ENCODE peak calls at places on chromosomes 4 and X, in five cellular contexts. V, N, U, X and I are unnamed samples.

GRCh38 chr4:159551268-159551667 is 448.4 kb downstream of the RAPGEF2 start:
- DNase-seq in V (no peak), N (no peak), U (no peak), X (no peak), I (no peak)

GRCh38 chrX:123975180-123975579 is 13.7 kb downstream of the STAG2 start:
- DNase-seq in N (no peak), V (no peak), U (no peak), X (no peak), I (no peak)

GRCh38 chrX:115503099-115503498 is 57.9 kb upstream of the PLS3 start:
- DNase-seq in X (no peak), N (no peak), V (no peak), U (peak; percentile 23), I (no peak)

GRCh38 chr4:105937759-105938158 is 42.5 kb downstream of the NPNT start:
- DNase-seq in V (no peak), U (no peak), X (no peak), N (no peak), I (no peak)

GRCh38 chr4:21915761-21916160 is 32.8 kb downstream of the KCNIP4 start:
- DNase-seq in U (no peak), X (no peak), V (no peak), N (no peak), I (no peak)

GRCh38 chr4:88522702-88523324 is 763 bp downstream of the PYURF start:
- DNase-seq in N (no peak), U (no peak), X (peak; percentile 39), V (peak; percentile 9), I (peak; percentile 45)

GRCh38 chr4:102345795-102346100 is 466 bp upstream of the SLC39A8 start:
- DNase-seq in X (no peak), U (no peak), N (no peak), V (no peak), I (peak; percentile 5)

GRCh38 chr4:41878170-41878941 is 56.9 kb upstream of the TMEM33 start:
- DNase-seq in N (peak; percentile 72), U (no peak), V (no peak), X (no peak), I (peak; percentile 62)

GRCh38 chr4:76990288-76991080 is 40.9 kb downstream of the SEPTIN11 start:
- DNase-seq in X (no peak), N (no peak), U (no peak), V (no peak), I (no peak)

GRCh38 chr4:57158221-57158620 is 48.0 kb upstream of the IGFBP7 start:
- DNase-seq in X (no peak), V (no peak), N (no peak), U (no peak), I (peak; percentile 42)

GRCh38 chr4:5710065-5710961 is 688 bp upstream of the EVC start:
- DNase-seq in N (no peak), V (peak; percentile 20), U (no peak), X (no peak), I (peak; percentile 75)

GRCh38 chr4:101033986-101034385 is 313.3 kb downstream of the PPP3CA start:
- DNase-seq in V (no peak), X (no peak), U (no peak), N (no peak), I (no peak)

GRCh38 chr4:78726575-78726974 is 49.6 kb upstream of the BMP2K start:
- DNase-seq in U (no peak), X (no peak), N (no peak), V (no peak), I (no peak)

GRCh38 chr4:88734403-88734949 is 36.8 kb upstream of the NAP1L5 start:
- DNase-seq in V (no peak), U (no peak), N (no peak), X (no peak), I (no peak)

DNA sequence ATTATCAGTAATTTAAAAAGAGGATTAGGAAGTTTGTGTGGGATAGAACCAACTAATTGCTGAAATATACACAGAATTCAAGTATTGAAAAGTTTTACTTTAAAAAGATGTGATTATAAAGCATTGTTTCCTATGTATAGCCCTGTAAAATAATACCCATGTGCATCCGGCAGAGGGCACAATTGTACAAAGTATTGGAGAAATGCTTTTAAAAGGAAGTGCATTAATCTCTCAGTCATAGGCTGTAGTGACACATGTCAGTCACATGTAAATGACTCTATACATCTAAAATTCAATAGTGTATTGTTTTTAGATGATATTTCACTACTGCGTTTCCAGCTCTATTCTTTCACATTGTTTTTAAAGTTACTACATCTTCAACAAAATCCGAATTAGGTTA is 9.7 kb upstream of the GEMIN8 start:
- DNase-seq in U (no peak), V (peak; percentile 28), N (no peak), X (peak; percentile 48), I (peak; percentile 49)
- TF ChIP-seq YY1 in U (no peak), V (no peak), N (no peak), X (no peak), I (no peak)

GRCh38 chr4:23728971-23729370 is 160.9 kb downstream of the PPARGC1A start:
- DNase-seq in V (no peak), N (no peak), U (no peak), X (no peak), I (no peak)

GRCh38 chr4:23733911-23734458 is 155.9 kb downstream of the PPARGC1A start:
- DNase-seq in U (peak; percentile 1), X (no peak), N (no peak), V (no peak), I (no peak)

GRCh38 chr4:23730998-23731397 is 158.8 kb downstream of the PPARGC1A start:
- DNase-seq in U (no peak), V (no peak), X (no peak), N (no peak), I (no peak)

GRCh38 chr4:23733476-23733875 is 156.4 kb downstream of the PPARGC1A start:
- DNase-seq in U (no peak), N (no peak), V (no peak), X (no peak), I (no peak)

GRCh38 chr4:23728393-23728792 is 161.5 kb downstream of the PPARGC1A start:
- DNase-seq in V (no peak), N (no peak), U (no peak), X (no peak), I (no peak)
- TF ChIP-seq CHD2 in V (no peak), N (no peak), U (no peak), X (no peak), I (no peak)

GRCh38 chrX:2464677-2465166 is 36.1 kb downstream of the DHRSX start:
- DNase-seq in X (peak; percentile 47), N (no peak), U (no peak), V (no peak), I (no peak)

GRCh38 chrX:2466876-2467656 is 33.7 kb downstream of the DHRSX start:
- DNase-seq in X (no peak), N (no peak), V (peak; percentile 53), U (no peak), I (no peak)

GRCh38 chrX:2461711-2462016 is 39.1 kb downstream of the DHRSX start:
- DNase-seq in V (no peak), X (no peak), U (no peak), N (no peak), I (no peak)

GRCh38 chrX:2462780-2463179 is 38.0 kb downstream of the DHRSX start:
- DNase-seq in U (no peak), N (no peak), X (no peak), V (no peak), I (no peak)

GRCh38 chrX:2463973-2464676 is 36.7 kb downstream of the DHRSX start:
- DNase-seq in V (no peak), N (no peak), X (peak; percentile 50), U (no peak), I (no peak)
- TF ChIP-seq YY1 in V (no peak), N (peak; percentile 8), X (peak; percentile 81), U (no peak), I (no peak)

DNA sequence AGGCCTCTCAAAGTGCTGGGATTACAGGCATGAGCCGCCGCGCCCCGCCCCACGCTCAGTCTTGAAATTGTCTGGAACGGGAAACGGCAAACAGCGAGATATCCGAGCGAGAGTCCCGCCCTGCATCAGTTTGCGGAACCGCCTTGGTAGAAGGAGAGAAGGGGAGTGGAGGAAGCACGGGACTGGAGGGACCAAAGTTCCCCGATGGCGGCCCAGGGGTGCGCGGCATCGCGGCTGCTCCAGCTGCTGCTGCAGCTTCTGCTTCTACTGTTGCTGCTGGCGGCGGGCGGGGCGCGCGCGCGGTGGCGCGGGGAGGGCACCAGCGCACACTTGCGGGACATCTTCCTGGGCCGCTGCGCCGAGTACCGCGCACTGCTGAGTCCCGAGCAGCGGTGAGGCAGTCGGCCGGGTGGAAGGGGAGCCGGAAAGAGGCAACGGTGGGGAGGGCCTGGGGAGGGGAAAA is at the start of gene BST1:
- DNase-seq in X (no peak), U (no peak), N (no peak), V (no peak), I (peak; percentile 81)
- TF ChIP-seq CHD2 in X (no peak), U (no peak), N (no peak), V (no peak), I (no peak)

DNA sequence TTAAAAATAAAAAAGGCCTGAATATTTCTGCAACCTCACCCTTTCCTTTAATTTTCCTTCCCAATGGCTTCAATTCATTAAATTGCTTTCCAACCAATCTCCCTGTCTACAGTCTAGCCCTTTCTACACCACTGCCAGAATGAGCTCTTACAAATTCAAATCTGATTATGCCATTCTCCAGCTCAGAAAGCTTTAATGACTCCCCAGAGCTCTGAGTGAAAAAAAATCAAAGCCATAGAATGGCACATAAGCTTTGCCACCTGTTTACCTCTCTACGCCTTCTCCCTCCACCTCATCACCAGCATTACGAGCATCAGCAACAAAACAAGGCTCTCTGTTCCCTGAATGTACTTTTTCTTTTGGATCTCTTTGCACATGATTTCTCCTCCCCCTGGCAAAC is 515.8 kb downstream of the PCDH7 start:
- DNase-seq in N (no peak), U (no peak), V (no peak), X (no peak), I (no peak)
- TF ChIP-seq YY1 in N (no peak), U (no peak), V (no peak), X (no peak), I (no peak)

GRCh38 chrX:24266996-24267395 is 46.9 kb downstream of the SUPT20HL2 start:
- DNase-seq in N (no peak), V (no peak), X (no peak), U (no peak), I (no peak)
- TF ChIP-seq CHD2 in N (no peak), V (no peak), X (no peak), U (no peak), I (no peak)